ENCODE peak calls at places on chromosomes 12 and 14, in six cellular contexts. U is RWPE1, V is AG09319, S is cardiac septum, B is NCI-H345, F is mucosa of gallbladder. O is an unnamed sample.

GRCh38 chr14:22641851-22642250 is 2.3 kb downstream of the OR6J1 start:
- DNase-seq in U (peak; percentile 21), V (no peak), S (no peak), B (no peak), F (no peak), O (no peak)

GRCh38 chr14:98766818-98767217 is 505.2 kb downstream of the BCL11B start:
- DNase-seq in U (peak; percentile 13), V (no peak), S (no peak), B (no peak), F (no peak), O (peak; percentile 31)

GRCh38 chr14:37595809-37596595 is 573 bp downstream of the TTC6 start:
- DNase-seq in U (peak; percentile 77), V (no peak), S (no peak), B (peak; percentile 97), F (peak; percentile 42), O (no peak)

GRCh38 chr12:118237053-118237665 is 101.2 kb downstream of the PEBP1 start:
- DNase-seq in U (no peak), V (no peak), S (no peak), B (no peak), F (no peak), O (no peak)

GRCh38 chr12:47821346-47821706 is 1.6 kb upstream of the HDAC7 start:
- DNase-seq in U (no peak), V (no peak), S (no peak), B (no peak), F (no peak), O (no peak)

GRCh38 chr14:60310086-60310684 is 61.2 kb downstream of the PPM1A start:
- DNase-seq in U (no peak), V (no peak), S (no peak), B (no peak), F (no peak), O (no peak)

GRCh38 chr14:32590157-32590556 is 261.1 kb downstream of the AKAP6 start:
- DNase-seq in U (no peak), V (no peak), S (no peak), B (no peak), F (no peak), O (no peak)

GRCh38 chr12:24798335-24798734 is 150.6 kb downstream of the BCAT1 start:
- DNase-seq in U (no peak), V (no peak), S (no peak), B (no peak), F (no peak), O (no peak)

GRCh38 chr12:92080390-92081285 is 65.0 kb downstream of the BTG1 start:
- DNase-seq in U (peak; percentile 52), V (peak; percentile 52), S (no peak), B (no peak), F (no peak), O (no peak)

GRCh38 chr14:30915596-30915995 is 41.2 kb downstream of the COCH start:
- DNase-seq in U (no peak), V (no peak), S (no peak), B (no peak), F (no peak), O (no peak)

GRCh38 chr12:24743891-24744793 is 204.8 kb downstream of the BCAT1 start:
- DNase-seq in U (no peak), V (no peak), S (no peak), B (no peak), F (no peak), O (no peak)

GRCh38 chr12:117038023-117038680 is 61.1 kb downstream of the TESC start:
- DNase-seq in U (no peak), V (no peak), S (no peak), B (no peak), F (no peak), O (no peak)

GRCh38 chr14:105272623-105273022 is 24.3 kb downstream of the BTBD6 start:
- DNase-seq in U (no peak), V (no peak), S (no peak), B (no peak), F (no peak), O (peak; percentile 32)

GRCh38 chr12:108833355-108833733 is 24.0 kb downstream of the SSH1 start:
- DNase-seq in U (peak; percentile 84), V (no peak), S (no peak), B (no peak), F (no peak), O (no peak)

GRCh38 chr12:75725505-75726120 is 214.2 kb upstream of the KRR1 start:
- DNase-seq in U (peak; percentile 72), V (no peak), S (no peak), B (peak; percentile 28), F (no peak), O (peak; percentile 39)

GRCh38 chr12:89603678-89604077 is 77.8 kb upstream of the POC1B start:
- DNase-seq in U (no peak), V (no peak), S (no peak), B (no peak), F (no peak), O (no peak)

GRCh38 chr12:17928708-17929366 is 161.2 kb downstream of the RERGL start:
- DNase-seq in U (peak; percentile 57), V (no peak), S (no peak), B (peak; percentile 7), F (no peak), O (no peak)

GRCh38 chr12:88237954-88238353 is 95.8 kb downstream of the TMTC3 start:
- DNase-seq in U (no peak), V (peak; percentile 5), S (no peak), B (no peak), F (no peak), O (no peak)

O was measured in thyroid gland.